ENCODE peak calls at places on chromosome 18, in nine cellular contexts. T, M, G, F, U, Y, R, H and E are unnamed samples.

GRCh38 chr18:73768043-73768442 is 379.6 kb downstream of the FBXO15 start:
- DNase-seq in M (no peak), U (no peak), T (no peak), Y (no peak), H (no peak), R (no peak), F (no peak), G (no peak), E (no peak)

GRCh38 chr18:13611616-13612110 is 114.7 kb downstream of the FAM210A start:
- DNase-seq in R (peak; percentile 64), F (peak; percentile 55), T (peak; percentile 17), U (no peak), M (peak; percentile 42), H (no peak), Y (peak; percentile 28), G (peak; percentile 9), E (no peak)

GRCh38 chr18:55651236-55651635 is 63.2 kb upstream of the TCF4 start:
- DNase-seq in Y (no peak), R (no peak), U (no peak), M (no peak), T (no peak), H (no peak), G (no peak), F (no peak), E (peak; percentile 29)

GRCh38 chr18:6729247-6730091 is at the start of gene ARHGAP28:
- DNase-seq in H (peak; percentile 96), U (no peak), R (peak; percentile 89), F (peak; percentile 92), M (peak; percentile 97), Y (peak; percentile 89), G (peak; percentile 92), T (peak; percentile 89), E (no peak)

GRCh38 chr18:22093731-22094374 is 75.5 kb upstream of the GATA6 start:
- DNase-seq in M (no peak), H (no peak), R (no peak), F (no peak), U (no peak), T (no peak), Y (no peak), G (no peak), E (no peak)

GRCh38 chr18:80247403-80247916 is at the start of gene PARD6G:
- DNase-seq in G (peak; percentile 60), H (peak; percentile 90), T (peak; percentile 63), U (peak; percentile 26), Y (peak; percentile 68), F (peak; percentile 43), R (peak; percentile 98), M (peak; percentile 64), E (no peak)

GRCh38 chr18:55047546-55047945 is 88.3 kb upstream of the CCDC68 start:
- DNase-seq in G (peak; percentile 16), Y (no peak), U (no peak), R (no peak), M (no peak), H (no peak), T (no peak), F (peak; percentile 20), E (no peak)

GRCh38 chr18:7035807-7036206 is 81.8 kb downstream of the LAMA1 start:
- DNase-seq in H (no peak), Y (no peak), T (no peak), M (no peak), G (no peak), R (no peak), U (no peak), F (no peak), E (no peak)

GRCh38 chr18:33210575-33211189 is 229.8 kb downstream of the CCDC178 start:
- DNase-seq in Y (peak; percentile 31), T (no peak), R (peak; percentile 12), H (peak; percentile 65), F (peak; percentile 4), G (peak; percentile 22), U (peak; percentile 3), M (peak; percentile 60), E (peak; percentile 77)

GRCh38 chr18:6752200-6752873 is 22.8 kb downstream of the ARHGAP28 start:
- DNase-seq in U (no peak), R (no peak), T (peak; percentile 48), G (peak; percentile 86), Y (peak; percentile 88), F (peak; percentile 67), M (peak; percentile 86), H (peak; percentile 73), E (no peak)

GRCh38 chr18:31976242-31976641 is 33.3 kb upstream of the TRAPPC8 start:
- DNase-seq in H (no peak), M (no peak), U (no peak), G (no peak), T (no peak), F (no peak), Y (no peak), R (no peak), E (no peak)

GRCh38 chr18:55243852-55244251 is 284.6 kb upstream of the CCDC68 start:
- DNase-seq in M (peak; percentile 90), Y (no peak), T (no peak), H (no peak), G (peak; percentile 76), U (no peak), R (no peak), F (peak; percentile 80), E (no peak)

GRCh38 chr18:2914844-2915243 is 68.0 kb downstream of the EMILIN2 start:
- DNase-seq in Y (no peak), H (no peak), U (no peak), T (no peak), F (no peak), R (no peak), M (peak; percentile 57), G (peak; percentile 14), E (no peak)

GRCh38 chr18:33195795-33196194 is 244.7 kb downstream of the CCDC178 start:
- DNase-seq in U (no peak), H (peak; percentile 3), G (no peak), T (no peak), F (no peak), R (no peak), Y (no peak), M (no peak), E (no peak)

GRCh38 chr18:62151068-62151771 is 35.6 kb downstream of the PIGN start:
- DNase-seq in G (no peak), R (no peak), F (no peak), Y (no peak), M (no peak), H (no peak), U (no peak), T (no peak), E (no peak)
- H3K4me2 ChIP-seq in G (no peak overlapping the region), R (no peak overlapping the region), F (no peak overlapping the region), Y (no peak overlapping the region), M (no peak overlapping the region), H (no peak overlapping the region), U (no peak overlapping the region), T (no peak overlapping the region), E (no peak overlapping the region)

DNA sequence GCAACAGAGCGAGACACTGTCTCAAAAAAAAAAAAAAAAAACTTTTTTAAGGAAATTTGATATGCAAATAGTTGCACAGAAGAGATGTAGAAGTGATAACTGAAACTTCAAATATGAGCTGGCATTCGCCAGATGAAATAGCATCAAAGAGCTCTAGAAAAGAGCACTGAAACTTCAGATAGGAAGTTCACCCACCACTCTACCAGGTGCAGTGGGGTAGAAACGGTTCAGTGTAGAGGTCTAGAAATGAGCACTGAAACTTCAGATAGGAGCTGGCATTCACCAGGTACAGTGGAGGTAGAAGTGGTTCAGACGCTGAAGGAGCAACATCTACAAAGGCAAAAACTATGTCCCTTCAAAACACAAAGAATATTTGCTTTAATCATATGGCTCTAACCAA is 9.0 kb upstream of the ONECUT2 start:
- DNase-seq in M (no peak), G (no peak), U (no peak), H (no peak), Y (no peak), F (no peak), T (no peak), R (no peak), E (peak; percentile 80)
- H3K27me3 ChIP-seq in M (peaks cover 39% of the 10 kb centered on the region), G (peaks cover 46% of the 10 kb centered on the region), U (no peaks in the 10 kb centered on the region), H (peaks cover 100% of the 10 kb centered on the region), Y (peaks cover 28% of the 10 kb centered on the region), F (peaks cover 52% of the 10 kb centered on the region), T (peaks cover 75% of the 10 kb centered on the region), R (peaks cover 3% of the 10 kb centered on the region), E (no peaks in the 10 kb centered on the region)

DNA sequence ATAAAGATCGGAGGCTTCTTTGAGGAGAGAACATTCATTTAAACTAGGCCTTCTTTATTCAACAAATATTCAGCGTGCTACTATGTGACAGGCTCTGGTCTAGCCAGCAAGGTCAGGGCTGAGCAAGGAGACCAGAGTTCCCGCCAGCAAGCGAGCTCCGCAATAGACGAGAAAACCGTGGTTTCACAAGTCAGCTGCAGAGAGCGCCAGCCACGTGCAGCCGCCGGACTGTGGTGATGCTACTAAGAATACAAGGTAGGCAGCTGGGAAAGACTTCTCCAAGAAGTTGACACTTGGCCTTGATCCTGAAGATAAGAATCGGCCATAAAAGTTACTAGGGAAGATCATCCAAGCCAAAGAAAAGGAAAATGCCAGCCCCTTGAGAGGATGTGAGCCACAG is 533.7 kb upstream of the SALL3 start:
- DNase-seq in G (no peak), H (no peak), Y (no peak), R (no peak), F (no peak), M (no peak), T (no peak), U (no peak), E (no peak)
- H3K4me2 ChIP-seq in G (no peak overlapping the region), H (no peak overlapping the region), Y (no peak overlapping the region), R (no peak overlapping the region), F (no peak overlapping the region), M (no peak overlapping the region), T (no peak overlapping the region), U (no peak overlapping the region), E (no peak overlapping the region)

GRCh38 chr18:50203801-50204604 is 9.1 kb upstream of the MYO5B start:
- DNase-seq in H (peak; percentile 88), F (peak; percentile 3), U (peak; percentile 46), T (peak; percentile 59), M (peak; percentile 22), G (peak; percentile 9), R (peak; percentile 68), Y (peak; percentile 82), E (no peak)
- H3K27me3 ChIP-seq in H (peaks cover 18% of the 10 kb centered on the region), F (peaks cover 31% of the 10 kb centered on the region), U (peaks cover 17% of the 10 kb centered on the region), T (peaks cover 39% of the 10 kb centered on the region), M (no peaks in the 10 kb centered on the region), G (peaks cover 9% of the 10 kb centered on the region), R (no peaks in the 10 kb centered on the region), Y (no peaks in the 10 kb centered on the region), E (no peaks in the 10 kb centered on the region)

DNA sequence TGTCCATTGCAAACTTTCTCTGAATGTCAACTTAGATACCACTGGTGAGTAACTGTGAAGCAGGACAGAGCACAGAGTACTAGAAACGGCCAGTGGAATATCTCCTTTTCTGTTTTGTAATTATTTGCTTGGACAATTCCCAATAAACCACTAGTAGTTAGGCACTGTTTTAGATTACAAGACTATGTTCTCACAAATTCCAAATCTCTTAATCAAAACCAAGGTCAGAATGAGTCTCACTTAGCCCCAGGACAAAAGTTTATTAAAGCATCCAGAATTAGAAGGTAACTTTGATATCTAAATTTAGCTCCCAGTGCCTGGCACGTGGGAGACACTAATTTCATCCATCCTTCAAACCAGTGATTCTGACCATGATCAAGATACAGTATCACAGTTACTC is 89.0 kb downstream of the ZNF521 start:
- DNase-seq in T (no peak), U (no peak), M (peak; percentile 47), H (no peak), F (peak; percentile 55), Y (no peak), G (peak; percentile 77), R (no peak), E (no peak)
- H3K4me2 ChIP-seq in T (no peak overlapping the region), U (no peak overlapping the region), M (peak overlapping the region; percentile 23), H (peak overlapping the region; percentile 17), F (no peak overlapping the region), Y (no peak overlapping the region), G (peak overlapping the region; percentile 25), R (no peak overlapping the region), E (no peak overlapping the region)